ENCODE peak calls at places on chromosomes 13 and 19, in seven cellular contexts. D is kidney glomerular epithelial cell; S is mesendoderm; O is GM04503; P is T-helper 1 cell; J is NCI-H2081 treated with DMSO at 0.1 percent for 48 hours; W is stimulated activated CD8-positive, alpha-beta memory T cell treated with anti-CD3 and anti-CD28 coated beads, Interleukin-15, amount 100 ng/mL, for 1 hour. R is an unnamed sample.

GRCh38 chr13:108495686-108496363 is 133.6 kb upstream of the MYO16 start:
- DNase-seq in D (no peak), S (peak), O (no peak), P (no peak), J (no peak), W (no peak), R (no peak)

GRCh38 chr19:30344446-30345425 is 27.4 kb upstream of the ZNF536 start:
- DNase-seq in D (no peak), S (no peak), O (peak), P (no peak), J (no peak), W (no peak), R (no peak)

GRCh38 chr13:103351035-103351828 is 285.0 kb upstream of the SLC10A2 start:
- DNase-seq in D (peak), S (peak), O (no peak), P (no peak), J (no peak), W (no peak), R (peak)

GRCh38 chr13:37747071-37747612 is 122.4 kb downstream of the TRPC4 start:
- DNase-seq in D (no peak), S (no peak), O (peak), P (no peak), J (peak), W (no peak), R (peak)

GRCh38 chr13:44826586-44827350 is 162.5 kb downstream of the NUFIP1 start:
- DNase-seq in D (no peak), S (no peak), O (no peak), P (no peak), J (no peak), W (no peak), R (no peak)

GRCh38 chr19:5112175-5112574 is 143.3 kb downstream of the KDM4B start:
- DNase-seq in D (no peak), S (no peak), O (no peak), P (no peak), J (no peak), W (no peak), R (no peak)

GRCh38 chr13:105925496-105925895 is 610.0 kb downstream of the EFNB2 start:
- DNase-seq in D (no peak), S (no peak), O (peak), P (no peak), J (no peak), W (no peak), R (peak)

GRCh38 chr19:45492627-45493470 is 4.0 kb downstream of the RTN2 start:
- DNase-seq in D (no peak), S (peak), O (no peak), P (no peak), J (no peak), W (no peak), R (peak)

GRCh38 chr13:112962396-112962795 is 6.6 kb upstream of the MCF2L start:
- DNase-seq in D (no peak), S (no peak), O (no peak), P (no peak), J (no peak), W (no peak), R (no peak)

GRCh38 chr13:59176775-59177174 is 987.0 kb downstream of the DIAPH3 start:
- DNase-seq in D (no peak), S (peak), O (no peak), P (no peak), J (no peak), W (no peak), R (no peak)

GRCh38 chr13:30804474-30804873 is 69.1 kb downstream of the ALOX5AP start:
- DNase-seq in D (no peak), S (no peak), O (no peak), P (no peak), J (no peak), W (no peak), R (no peak)

GRCh38 chr19:14406645-14407331 is 12.4 kb downstream of the DDX39A start:
- DNase-seq in D (no peak), S (no peak), O (no peak), P (no peak), J (no peak), W (no peak), R (no peak)

GRCh38 chr19:33311326-33311682 is 9.0 kb upstream of the CEBPA start:
- DNase-seq in D (no peak), S (no peak), O (no peak), P (no peak), J (no peak), W (no peak), R (peak)

GRCh38 chr19:3057275-3057714 is 5.0 kb downstream of the TLE5 start:
- DNase-seq in D (no peak), S (peak), O (no peak), P (no peak), J (peak), W (no peak), R (no peak)

GRCh38 chr13:109897988-109898623 is 111.7 kb upstream of the IRS2 start:
- DNase-seq in D (no peak), S (no peak), O (no peak), P (no peak), J (no peak), W (no peak), R (no peak)

GRCh38 chr13:106432636-106433035 is 102.8 kb downstream of the EFNB2 start:
- DNase-seq in D (no peak), S (peak), O (peak), P (no peak), J (no peak), W (no peak), R (peak)

GRCh38 chr19:8311461-8312260 is 3.5 kb upstream of the CD320 start:
- DNase-seq in D (no peak), S (no peak), O (no peak), P (no peak), J (no peak), W (no peak), R (peak)

GRCh38 chr13:79678100-79678499 is 197.1 kb downstream of the NDFIP2 start:
- DNase-seq in D (peak), S (no peak), O (no peak), P (no peak), J (no peak), W (no peak), R (no peak)

GRCh38 chr19:5595745-5596144 is 26.8 kb downstream of the SAFB2 start:
- DNase-seq in D (no peak), S (no peak), O (no peak), P (no peak), J (no peak), W (no peak), R (no peak)

GRCh38 chr13:39072842-39073241 is 34.6 kb downstream of the NHLRC3 start:
- DNase-seq in D (no peak), S (no peak), O (no peak), P (no peak), J (no peak), W (no peak), R (no peak)

GRCh38 chr19:6110360-6110977 is at the start of gene RFX2:
- DNase-seq in D (peak), S (peak), O (peak), P (peak), J (peak), W (peak), R (peak)